ENCODE peak calls at places on chromosomes 7 and 10, in five cellular contexts. One of them, this sample, is unnamed.

GRCh38 chr7:130151591-130152269 is 53.5 kb downstream of the TMEM209 start:
- DNase-seq in epithelial cell of esophagus: no peak
- DNase-seq in CD8-positive, alpha-beta memory T cell: peak
- DNase-seq in non-pigmented ciliary epithelial cell: no peak
- DNase-seq in HEK293T: no peak
- DNase-seq in this sample: no peak

GRCh38 chr10:93384006-93384405 is 98.1 kb downstream of the MYOF start:
- DNase-seq in epithelial cell of esophagus: peak
- DNase-seq in CD8-positive, alpha-beta memory T cell: no peak
- DNase-seq in non-pigmented ciliary epithelial cell: no peak
- DNase-seq in HEK293T: no peak
- DNase-seq in this sample: no peak

GRCh38 chr10:125144693-125145623 is 15.4 kb downstream of the CTBP2 start:
- DNase-seq in epithelial cell of esophagus: peak
- DNase-seq in CD8-positive, alpha-beta memory T cell: no peak
- DNase-seq in non-pigmented ciliary epithelial cell: no peak
- DNase-seq in HEK293T: peak
- DNase-seq in this sample: no peak

GRCh38 chr10:48444266-48444665 is 137.8 kb downstream of the MAPK8 start:
- DNase-seq in epithelial cell of esophagus: peak
- DNase-seq in CD8-positive, alpha-beta memory T cell: no peak
- DNase-seq in non-pigmented ciliary epithelial cell: no peak
- DNase-seq in HEK293T: peak
- DNase-seq in this sample: no peak

GRCh38 chr10:5666324-5667220 is at the start of gene ASB13:
- DNase-seq in epithelial cell of esophagus: peak
- DNase-seq in CD8-positive, alpha-beta memory T cell: peak
- DNase-seq in non-pigmented ciliary epithelial cell: no peak
- DNase-seq in HEK293T: peak
- DNase-seq in this sample: no peak

GRCh38 chr7:115585015-115585655 is 445.4 kb downstream of the TFEC start:
- DNase-seq in epithelial cell of esophagus: peak
- DNase-seq in CD8-positive, alpha-beta memory T cell: no peak
- DNase-seq in non-pigmented ciliary epithelial cell: no peak
- DNase-seq in HEK293T: no peak
- DNase-seq in this sample: no peak

GRCh38 chr10:132533571-132534260 is 3.9 kb upstream of the INPP5A start:
- DNase-seq in epithelial cell of esophagus: no peak
- DNase-seq in CD8-positive, alpha-beta memory T cell: no peak
- DNase-seq in non-pigmented ciliary epithelial cell: no peak
- DNase-seq in HEK293T: no peak
- DNase-seq in this sample: no peak

GRCh38 chr10:57898231-57898630 is 369.5 kb downstream of the IPMK start:
- DNase-seq in epithelial cell of esophagus: peak
- DNase-seq in CD8-positive, alpha-beta memory T cell: no peak
- DNase-seq in non-pigmented ciliary epithelial cell: no peak
- DNase-seq in HEK293T: no peak
- DNase-seq in this sample: no peak

GRCh38 chr7:90613088-90613498 is 17.0 kb downstream of the CDK14 start:
- DNase-seq in epithelial cell of esophagus: no peak
- DNase-seq in CD8-positive, alpha-beta memory T cell: no peak
- DNase-seq in non-pigmented ciliary epithelial cell: no peak
- DNase-seq in HEK293T: no peak
- DNase-seq in this sample: peak

GRCh38 chr10:126133906-126134703 is 237.7 kb downstream of the FANK1 start:
- DNase-seq in epithelial cell of esophagus: peak
- DNase-seq in CD8-positive, alpha-beta memory T cell: no peak
- DNase-seq in non-pigmented ciliary epithelial cell: peak
- DNase-seq in HEK293T: no peak
- DNase-seq in this sample: no peak

GRCh38 chr7:71636329-71636728 is 504.4 kb downstream of the GALNT17 start:
- DNase-seq in epithelial cell of esophagus: no peak
- DNase-seq in CD8-positive, alpha-beta memory T cell: no peak
- DNase-seq in non-pigmented ciliary epithelial cell: no peak
- DNase-seq in HEK293T: no peak
- DNase-seq in this sample: no peak

GRCh38 chr10:79130846-79131245 is 62.1 kb downstream of the ZMIZ1 start:
- DNase-seq in epithelial cell of esophagus: no peak
- DNase-seq in CD8-positive, alpha-beta memory T cell: no peak
- DNase-seq in non-pigmented ciliary epithelial cell: no peak
- DNase-seq in HEK293T: no peak
- DNase-seq in this sample: no peak

GRCh38 chr7:68559518-68559917 is 1038.8 kb upstream of the AUTS2 start:
- DNase-seq in epithelial cell of esophagus: no peak
- DNase-seq in CD8-positive, alpha-beta memory T cell: no peak
- DNase-seq in non-pigmented ciliary epithelial cell: no peak
- DNase-seq in HEK293T: no peak
- DNase-seq in this sample: no peak

GRCh38 chr10:76026176-76026771 is 594.9 kb downstream of the LRMDA start:
- DNase-seq in epithelial cell of esophagus: peak
- DNase-seq in CD8-positive, alpha-beta memory T cell: no peak
- DNase-seq in non-pigmented ciliary epithelial cell: no peak
- DNase-seq in HEK293T: no peak
- DNase-seq in this sample: no peak

GRCh38 chr7:1230411-1231213 is 2.1 kb upstream of the UNCX start:
- DNase-seq in epithelial cell of esophagus: no peak
- DNase-seq in CD8-positive, alpha-beta memory T cell: no peak
- DNase-seq in non-pigmented ciliary epithelial cell: no peak
- DNase-seq in HEK293T: no peak
- DNase-seq in this sample: no peak

GRCh38 chr10:21100190-21100589 is 203.1 kb upstream of the NEBL start:
- DNase-seq in epithelial cell of esophagus: no peak
- DNase-seq in CD8-positive, alpha-beta memory T cell: no peak
- DNase-seq in non-pigmented ciliary epithelial cell: no peak
- DNase-seq in HEK293T: no peak
- DNase-seq in this sample: no peak

GRCh38 chr7:51278797-51279196 is 37.8 kb downstream of the COBL start:
- DNase-seq in epithelial cell of esophagus: peak
- DNase-seq in CD8-positive, alpha-beta memory T cell: no peak
- DNase-seq in non-pigmented ciliary epithelial cell: no peak
- DNase-seq in HEK293T: no peak
- DNase-seq in this sample: no peak

GRCh38 chr7:25171516-25171915 is 46.5 kb upstream of the CYCS start:
- DNase-seq in epithelial cell of esophagus: no peak
- DNase-seq in CD8-positive, alpha-beta memory T cell: no peak
- DNase-seq in non-pigmented ciliary epithelial cell: no peak
- DNase-seq in HEK293T: no peak
- DNase-seq in this sample: no peak

GRCh38 chr7:79452495-79453265 is 787 bp downstream of the MAGI2 start:
- DNase-seq in epithelial cell of esophagus: peak
- DNase-seq in CD8-positive, alpha-beta memory T cell: no peak
- DNase-seq in non-pigmented ciliary epithelial cell: no peak
- DNase-seq in HEK293T: peak
- DNase-seq in this sample: no peak

GRCh38 chr10:103592186-103593021 is 98.9 kb downstream of the NEURL1 start:
- DNase-seq in epithelial cell of esophagus: peak
- DNase-seq in CD8-positive, alpha-beta memory T cell: no peak
- DNase-seq in non-pigmented ciliary epithelial cell: no peak
- DNase-seq in HEK293T: peak
- DNase-seq in this sample: no peak

This sample was measured in GM12878.